ENCODE peak calls at places on chromosomes 1 and 21, in ten cellular contexts. Q is cardiac muscle cell; P is mucosa of descending colon; E is heart right ventricle; B is CD8-positive, alpha-beta T cell; C is epithelial cell of esophagus; A is astrocyte; U is AG04450; F is astrocyte of the spinal cord; X is fibroblast of pulmonary artery. R is an unnamed sample.

GRCh38 chr1:78619446-78619802 is 824 bp upstream of the IFI44L start:
- DNase-seq in X (no peak), Q (no peak), E (no peak), F (no peak), A (no peak), U (no peak), B (no peak), P (no peak), C (no peak), R (no peak)

GRCh38 chr21:46325073-46325912 is 1.3 kb downstream of the PCNT start:
- DNase-seq in F (peak), X (peak), E (peak), U (no peak), C (peak), P (peak), A (peak), Q (peak), B (no peak), R (peak)

GRCh38 chr1:40783001-40783905 is at the start of gene KCNQ4:
- DNase-seq in E (peak), P (peak), A (no peak), B (no peak), Q (no peak), C (peak), U (no peak), F (no peak), X (no peak), R (no peak)

GRCh38 chr1:211247921-211248320 is 11.2 kb upstream of the RCOR3 start:
- DNase-seq in Q (peak), E (no peak), B (no peak), X (peak), U (no peak), F (no peak), C (no peak), A (no peak), P (no peak), R (no peak)

GRCh38 chr1:211667065-211667617 is 8.3 kb downstream of the NEK2 start:
- DNase-seq in C (no peak), A (peak), E (no peak), X (no peak), B (no peak), F (no peak), P (no peak), U (no peak), Q (no peak), R (no peak)

GRCh38 chr21:46457801-46458314 is 833 bp upstream of the DIP2A start:
- DNase-seq in U (peak), B (peak), P (no peak), X (peak), C (peak), Q (peak), A (peak), E (peak), F (peak), R (no peak)

GRCh38 chr21:35850029-35850428 is 210.3 kb downstream of the SETD4 start:
- DNase-seq in Q (peak), C (no peak), F (peak), B (no peak), X (peak), E (no peak), P (no peak), U (peak), A (peak), R (no peak)

GRCh38 chr1:162136760-162137537 is 67.5 kb downstream of the NOS1AP start:
- DNase-seq in E (no peak), P (no peak), A (peak), F (peak), U (peak), X (peak), Q (peak), B (no peak), C (peak), R (no peak)

GRCh38 chr1:56548566-56548965 is 30.8 kb downstream of the PLPP3 start:
- DNase-seq in Q (no peak), A (no peak), U (no peak), P (no peak), F (no peak), B (no peak), X (no peak), E (no peak), C (peak), R (no peak)

GRCh38 chr1:64263335-64263734 is 59.9 kb downstream of the UBE2U start:
- DNase-seq in Q (no peak), B (no peak), X (peak), U (no peak), C (peak), P (no peak), E (no peak), F (no peak), A (no peak), R (no peak)

GRCh38 chr1:226882631-226883409 is 12.4 kb downstream of the PSEN2 start:
- DNase-seq in C (peak), P (peak), E (no peak), A (peak), X (no peak), Q (peak), B (no peak), F (no peak), U (peak), R (no peak)

GRCh38 chr1:247111636-247112478 is 7.7 kb upstream of the ZNF669 start:
- DNase-seq in B (no peak), A (peak), F (peak), X (peak), E (peak), P (peak), U (peak), C (no peak), Q (peak), R (no peak)

GRCh38 chr1:158251160-158251559 is 3.1 kb upstream of the CD1A start:
- DNase-seq in X (no peak), Q (no peak), C (no peak), A (no peak), P (no peak), B (no peak), E (no peak), F (no peak), U (no peak), R (no peak)

GRCh38 chr1:243257189-243257588 is 1.3 kb downstream of the SDCCAG8 start:
- DNase-seq in C (no peak), Q (no peak), A (no peak), X (no peak), B (no peak), F (no peak), U (no peak), E (no peak), P (no peak), R (no peak)

GRCh38 chr1:230283678-230284077 is 142.5 kb downstream of the PGBD5 start:
- DNase-seq in C (no peak), A (no peak), Q (no peak), X (no peak), P (no peak), E (no peak), F (no peak), U (no peak), B (no peak), R (no peak)

GRCh38 chr1:59107916-59108315 is 189.0 kb upstream of the FGGY start:
- DNase-seq in F (no peak), U (no peak), P (no peak), X (no peak), B (no peak), E (no peak), Q (no peak), A (no peak), C (no peak), R (no peak)

GRCh38 chr1:227437495-227438008 is 119.3 kb upstream of the CDC42BPA start:
- DNase-seq in P (no peak), C (peak), X (peak), Q (peak), U (no peak), F (peak), E (no peak), B (no peak), A (peak), R (no peak)

GRCh38 chr1:170075186-170075585 is 691 bp upstream of the KIFAP3 start:
- DNase-seq in Q (no peak), F (no peak), C (no peak), E (no peak), A (no peak), U (no peak), X (no peak), P (peak), B (peak), R (no peak)

GRCh38 chr1:93702102-93702827 is 20.6 kb upstream of the BCAR3 start:
- DNase-seq in A (no peak), B (no peak), U (no peak), Q (no peak), E (peak), C (peak), P (no peak), X (no peak), F (no peak), R (no peak)

GRCh38 chr1:233293556-233294446 is 1.7 kb downstream of the PCNX2 start:
- DNase-seq in E (no peak), A (no peak), P (no peak), X (no peak), Q (no peak), F (no peak), B (no peak), U (no peak), C (peak), R (no peak)

GRCh38 chr21:46269466-46269865 is 15.9 kb downstream of the MCM3AP start:
- DNase-seq in C (no peak), B (no peak), E (no peak), F (no peak), P (no peak), X (no peak), U (no peak), A (no peak), Q (no peak), R (no peak)

GRCh38 chr1:203276916-203277535 is 28.3 kb upstream of the BTG2 start:
- DNase-seq in U (no peak), C (no peak), E (no peak), B (no peak), X (no peak), F (no peak), A (no peak), P (peak), Q (no peak), R (no peak)

GRCh38 chr1:192522673-192523072 is 52.9 kb upstream of the RGS1 start:
- DNase-seq in E (no peak), Q (no peak), P (no peak), X (no peak), A (peak), F (no peak), B (no peak), U (no peak), C (no peak), R (no peak)

GRCh38 chr1:40439247-40439646 is 11.0 kb upstream of the ZFP69B start:
- DNase-seq in P (no peak), F (no peak), B (no peak), Q (no peak), E (no peak), X (no peak), A (no peak), C (peak), U (no peak), R (no peak)

GRCh38 chr1:103160281-103160680 is 52.0 kb upstream of the COL11A1 start:
- DNase-seq in U (no peak), F (peak), P (no peak), C (no peak), X (no peak), B (no peak), A (peak), E (no peak), Q (no peak), R (no peak)

GRCh38 chr1:48960304-48960703 is 183.6 kb upstream of the BEND5 start:
- DNase-seq in C (no peak), E (no peak), Q (no peak), P (no peak), X (no peak), U (no peak), F (no peak), B (no peak), A (no peak), R (no peak)

GRCh38 chr1:185695299-185695698 is 38.9 kb upstream of the HMCN1 start:
- DNase-seq in C (no peak), B (no peak), A (no peak), P (no peak), Q (no peak), U (no peak), E (no peak), F (no peak), X (no peak), R (no peak)

GRCh38 chr1:26582836-26583460 is 53.4 kb downstream of the RPS6KA1 start:
- DNase-seq in C (peak), F (peak), E (no peak), X (peak), A (peak), P (no peak), Q (peak), B (no peak), U (no peak), R (no peak)

GRCh38 chr1:38788937-38789336 is 70.6 kb downstream of the RRAGC start:
- DNase-seq in Q (no peak), E (no peak), C (no peak), B (no peak), P (no peak), X (no peak), U (no peak), A (no peak), F (no peak), R (no peak)

GRCh38 chr1:183841550-183841949 is 36.6 kb downstream of the RGL1 start:
- DNase-seq in Q (no peak), E (no peak), P (no peak), A (no peak), B (no peak), X (no peak), C (peak), U (no peak), F (no peak), R (no peak)

GRCh38 chr1:41151846-41152245 is 90.3 kb downstream of the SCMH1 start:
- DNase-seq in E (no peak), U (no peak), P (no peak), B (no peak), F (no peak), Q (peak), X (no peak), A (peak), C (no peak), R (no peak)

GRCh38 chr1:168752171-168752570 is 23.2 kb upstream of the DPT start:
- DNase-seq in P (peak), Q (peak), C (peak), F (no peak), X (peak), B (no peak), E (no peak), U (no peak), A (peak), R (peak)

GRCh38 chr1:211133393-211133840 is 531 bp downstream of the KCNH1 start:
- DNase-seq in Q (no peak), U (no peak), X (no peak), E (no peak), C (no peak), P (peak), B (peak), A (no peak), F (peak), R (no peak)

GRCh38 chr1:32336963-32337675 is 1.1 kb upstream of the MARCKSL1 start:
- DNase-seq in U (no peak), F (no peak), A (peak), C (peak), E (no peak), Q (peak), P (no peak), X (peak), B (peak), R (no peak)

GRCh38 chr1:225962440-225962975 is 21.5 kb upstream of the LEFTY2 start:
- DNase-seq in F (no peak), B (peak), E (peak), Q (peak), X (peak), U (no peak), C (no peak), A (no peak), P (peak), R (no peak)

GRCh38 chr1:5832916-5833895 is 159.0 kb downstream of the NPHP4 start:
- DNase-seq in Q (no peak), E (no peak), P (no peak), C (no peak), B (no peak), X (no peak), U (no peak), A (no peak), F (no peak), R (no peak)

GRCh38 chr1:43351421-43352350 is 7.1 kb upstream of the CDC20 start:
- DNase-seq in B (no peak), F (no peak), P (no peak), Q (no peak), A (no peak), U (no peak), C (no peak), E (no peak), X (no peak), R (no peak)

GRCh38 chr1:43352351-43352705 is 6.5 kb upstream of the CDC20 start:
- DNase-seq in F (no peak), U (no peak), E (no peak), Q (no peak), A (no peak), B (no peak), P (no peak), X (no peak), C (no peak), R (no peak)

GRCh38 chr1:43354936-43355335 is 3.8 kb upstream of the CDC20 start:
- DNase-seq in C (no peak), X (no peak), Q (no peak), E (no peak), B (no peak), U (no peak), F (peak), P (no peak), A (no peak), R (no peak)

GRCh38 chr1:43357251-43357650 is 1.5 kb upstream of the CDC20 start:
- DNase-seq in C (no peak), F (no peak), Q (no peak), B (no peak), A (no peak), E (no peak), X (no peak), P (no peak), U (no peak), R (no peak)

GRCh38 chr1:43354471-43354870 is 4.3 kb upstream of the CDC20 start:
- DNase-seq in B (no peak), P (no peak), A (no peak), F (no peak), Q (no peak), U (no peak), C (no peak), E (no peak), X (no peak), R (no peak)
- TF ChIP-seq CTCF in B (no peak), P (no peak), A (no peak), F (no peak), Q (no peak), U (no peak), C (no peak), E (no peak), X (no peak), R (no peak)

GRCh38 chr1:67683736-67684525 is 1.1 kb upstream of the GADD45A start:
- DNase-seq in X (peak), E (no peak), P (peak), B (no peak), A (peak), U (no peak), C (peak), F (peak), Q (no peak), R (no peak)

GRCh38 chr1:67685067-67685557 is at the start of gene GADD45A:
- DNase-seq in F (peak), U (peak), E (peak), P (peak), C (peak), Q (peak), A (peak), X (peak), B (peak), R (peak)

GRCh38 chr1:67685558-67686271 is 714 bp downstream of the GADD45A start:
- DNase-seq in P (peak), E (peak), U (no peak), X (peak), C (peak), A (no peak), Q (peak), B (peak), F (peak), R (no peak)

GRCh38 chr1:67683306-67683705 is 1.7 kb upstream of the GADD45A start:
- DNase-seq in F (peak), A (peak), P (no peak), Q (peak), C (peak), X (peak), U (no peak), E (no peak), B (no peak), R (no peak)

DNA sequence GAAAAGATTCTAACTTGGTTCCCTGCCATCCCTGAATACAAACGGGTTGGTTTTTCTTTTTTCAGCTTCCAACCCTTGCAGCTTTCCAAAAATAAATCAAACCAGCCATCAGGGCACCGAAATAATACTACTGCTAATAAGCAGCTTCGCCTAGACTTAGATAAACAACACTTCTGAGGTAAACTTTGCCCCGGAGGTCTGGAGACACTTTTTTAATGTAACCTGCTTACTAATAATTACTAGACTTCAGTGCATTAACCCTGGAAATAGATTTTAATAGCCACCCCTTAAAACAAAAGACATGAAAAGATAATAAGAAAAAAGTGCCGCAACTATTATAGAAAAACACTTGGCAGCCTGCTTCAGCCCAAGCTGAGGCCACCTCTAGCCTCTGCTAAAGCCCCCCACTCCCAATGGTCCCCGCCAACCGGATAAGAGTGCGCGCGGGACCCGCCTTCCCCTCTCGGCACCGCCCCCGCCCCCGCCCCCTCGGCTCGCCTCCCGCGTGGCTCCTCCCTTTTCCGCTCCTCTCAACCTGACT is 405 bp upstream of the GADD45A start:
- DNase-seq in C (no peak), B (no peak), U (no peak), E (no peak), P (no peak), A (no peak), Q (no peak), X (no peak), F (no peak), R (no peak)
- H3K4me3 ChIP-seq in C (peak), B (peak), U (peak), E (peak), P (no peak), A (peak), Q (no peak), X (peak), F (peak), R (peak)

GRCh38 chr21:42678618-42679295 is 25.3 kb downstream of the PDE9A start:
- DNase-seq in P (no peak), C (no peak), U (no peak), Q (no peak), A (no peak), B (no peak), X (no peak), E (no peak), F (no peak), R (no peak)

GRCh38 chr21:42678118-42678430 is 24.7 kb downstream of the PDE9A start:
- DNase-seq in P (no peak), X (no peak), C (no peak), U (no peak), Q (no peak), B (no peak), F (no peak), E (no peak), A (no peak), R (no peak)

GRCh38 chr21:42679982-42680330 is 26.5 kb downstream of the PDE9A start:
- DNase-seq in B (no peak), U (no peak), F (no peak), A (no peak), C (no peak), P (no peak), X (no peak), E (no peak), Q (no peak), R (no peak)

GRCh38 chr21:42680429-42680828 is 27.0 kb downstream of the PDE9A start:
- DNase-seq in A (no peak), U (no peak), F (no peak), P (no peak), Q (no peak), B (no peak), X (no peak), E (no peak), C (no peak), R (no peak)

GRCh38 chr21:42679319-42679981 is 26.0 kb downstream of the PDE9A start:
- DNase-seq in U (no peak), E (no peak), A (no peak), X (no peak), B (no peak), F (no peak), Q (no peak), C (no peak), P (no peak), R (no peak)
- TF ChIP-seq CTCF in U (no peak), E (no peak), A (no peak), X (no peak), B (no peak), F (no peak), Q (no peak), C (no peak), P (no peak), R (no peak)

GRCh38 chr21:45151484-45152115 is 77.2 kb downstream of the ADARB1 start:
- DNase-seq in X (no peak), A (no peak), Q (peak), B (no peak), C (no peak), U (no peak), P (no peak), F (no peak), E (no peak), R (no peak)
- H3K4me3 ChIP-seq in X (no peak), A (no peak), Q (no peak), B (no peak), C (no peak), U (no peak), P (no peak), F (no peak), E (no peak), R (no peak)

R was measured in LNCaP clone FGC.